ENCODE peak calls at places on chromosomes 13 and 19, in five cellular contexts. M is amygdala; J is activated naive CD8-positive, alpha-beta T cell treated with anti-CD3 and anti-CD28 coated beads, Interleukin-2, amount 50 U/mL, for 16 hours; Z is GM23248; R is ascending aorta. D is an unnamed sample.

GRCh38 chr19:38073806-38074685 is 150.0 kb downstream of the DPF1 start:
- DNase-seq in R (no peak), M (no peak), Z (no peak), J (no peak), D (no peak)

GRCh38 chr19:49570138-49570856 is 10.1 kb downstream of the NOSIP start:
- DNase-seq in Z (peak), M (no peak), J (no peak), R (peak), D (peak)

GRCh38 chr13:51818771-51819511 is 15.0 kb upstream of the DHRS12 start:
- DNase-seq in Z (peak), M (peak), R (no peak), J (peak), D (no peak)

GRCh38 chr19:38394488-38394887 is 6.0 kb downstream of the SPRED3 start:
- DNase-seq in M (no peak), Z (peak), J (peak), R (no peak), D (peak)

GRCh38 chr13:44211286-44211685 is 162.3 kb upstream of the SERP2 start:
- DNase-seq in J (no peak), Z (no peak), M (peak), R (no peak), D (no peak)

GRCh38 chr13:73740681-73741080 is 393.5 kb downstream of the KLF12 start:
- DNase-seq in J (no peak), Z (peak), M (peak), R (no peak), D (no peak)

GRCh38 chr19:2556221-2557092 is 80.5 kb downstream of the GADD45B start:
- DNase-seq in Z (no peak), J (no peak), M (no peak), R (no peak), D (no peak)

GRCh38 chr19:14550201-14550754 is 20.9 kb downstream of the TECR start:
- DNase-seq in R (no peak), M (no peak), J (no peak), Z (no peak), D (no peak)

GRCh38 chr19:18346091-18346490 is 5.7 kb downstream of the PGPEP1 start:
- DNase-seq in Z (no peak), M (no peak), R (no peak), J (no peak), D (no peak)

GRCh38 chr13:50891206-50891605 is 18.4 kb upstream of the RNASEH2B start:
- DNase-seq in J (no peak), Z (no peak), M (no peak), R (no peak), D (no peak)

GRCh38 chr19:1478934-1479707 is at the start of gene C19orf25:
- DNase-seq in J (peak), M (peak), Z (peak), R (peak), D (peak)

GRCh38 chr19:46014534-46014933 is 8.3 kb downstream of the PGLYRP1 start:
- DNase-seq in R (no peak), J (no peak), Z (no peak), M (no peak), D (no peak)

GRCh38 chr13:110329258-110329657 is 22.2 kb downstream of the COL4A2 start:
- DNase-seq in Z (no peak), R (peak), M (no peak), J (no peak), D (no peak)

GRCh38 chr19:4061178-4061682 is 5.5 kb downstream of the ZBTB7A start:
- DNase-seq in Z (peak), R (peak), J (no peak), M (no peak), D (no peak)

GRCh38 chr13:66224644-66225043 is 1005.5 kb downstream of the PCDH9 start:
- DNase-seq in Z (no peak), R (no peak), M (no peak), J (no peak), D (no peak)

GRCh38 chr13:70253834-70254233 is 145.6 kb upstream of the KLHL1 start:
- DNase-seq in M (no peak), Z (no peak), R (no peak), J (no peak), D (no peak)

GRCh38 chr19:20503536-20503935 is 62.0 kb downstream of the ZNF737 start:
- DNase-seq in M (no peak), R (no peak), Z (peak), J (no peak), D (no peak)

GRCh38 chr19:6233827-6234511 is 45.8 kb downstream of the MLLT1 start:
- DNase-seq in M (no peak), R (no peak), Z (no peak), J (no peak), D (no peak)

GRCh38 chr13:98963917-98964316 is 13.9 kb downstream of the DOCK9 start:
- DNase-seq in Z (no peak), M (no peak), J (no peak), R (no peak), D (no peak)

D was measured in activated T-helper 2 cell treated with anti-CD3 and anti-CD28 coated beads, Interferon-gamma antibody, Interleukin-2, Interleukin-4, amounts not matched to agents 10 μg/mL and 5 μg/mL and 100 μg/mL, durations not matched to agents 14 hours and 24 hours and 36 hours.